ENCODE peak calls at places on chromosomes 7 and 10, in six cellular contexts. P is CD4-positive, CD25-positive, alpha-beta regulatory T cell; Q is body of pancreas; I is prostate gland; V is right cardiac atrium; O is neuronal stem cell. A is an unnamed sample.

GRCh38 chr7:23472046-23472445 is 1.8 kb upstream of the IGF2BP3 start:
- DNase-seq in P (no peak), Q (no peak), I (no peak), V (no peak), O (no peak), A (no peak)

GRCh38 chr10:60646966-60647796 is 131.1 kb upstream of the CDK1 start:
- DNase-seq in P (peak; percentile 60), Q (peak; percentile 40), I (peak; percentile 46), V (no peak), O (peak; percentile 58), A (no peak)

GRCh38 chr10:91313761-91314520 is 93.5 kb downstream of the PCGF5 start:
- DNase-seq in P (peak; percentile 51), Q (no peak), I (no peak), V (no peak), O (no peak), A (no peak)

GRCh38 chr10:80133221-80133620 is 691 bp downstream of the PLAC9 start:
- DNase-seq in P (no peak), Q (no peak), I (no peak), V (peak; percentile 77), O (no peak), A (no peak)

GRCh38 chr10:116796910-116797513 is 52.3 kb upstream of the ENO4 start:
- DNase-seq in P (peak; percentile 61), Q (peak; percentile 82), I (peak; percentile 56), V (peak; percentile 74), O (peak; percentile 86), A (peak; percentile 33)

GRCh38 chr10:90583416-90583815 is 274.4 kb downstream of the HTR7 start:
- DNase-seq in P (no peak), Q (no peak), I (no peak), V (no peak), O (no peak), A (no peak)

GRCh38 chr7:27147211-27148030 is at the start of gene HOXA6:
- DNase-seq in P (no peak), Q (peak; percentile 52), I (peak; percentile 77), V (peak; percentile 22), O (no peak), A (no peak)

GRCh38 chr7:5282464-5283316 is at the start of gene SLC29A4:
- DNase-seq in P (no peak), Q (peak; percentile 49), I (peak; percentile 21), V (peak; percentile 69), O (no peak), A (no peak)

GRCh38 chr10:1652151-1652550 is 85.2 kb downstream of the ADARB2 start:
- DNase-seq in P (no peak), Q (no peak), I (no peak), V (no peak), O (no peak), A (no peak)

GRCh38 chr7:158843775-158844174 is 12.6 kb upstream of the DYNC2I1 start:
- DNase-seq in P (no peak), Q (no peak), I (no peak), V (no peak), O (no peak), A (no peak)

GRCh38 chr10:42961156-42961589 is 115.7 kb upstream of the RET start:
- DNase-seq in P (no peak), Q (peak; percentile 4), I (no peak), V (no peak), O (no peak), A (no peak)

GRCh38 chr10:78894841-78895195 is 173.9 kb upstream of the ZMIZ1 start:
- DNase-seq in P (no peak), Q (no peak), I (no peak), V (no peak), O (no peak), A (no peak)

GRCh38 chr10:67663449-67664087 is 32.4 kb downstream of the CTNNA3 start:
- DNase-seq in P (no peak), Q (no peak), I (no peak), V (no peak), O (no peak), A (no peak)

GRCh38 chr7:13282377-13282980 is 595.0 kb downstream of the ARL4A start:
- DNase-seq in P (no peak), Q (no peak), I (no peak), V (no peak), O (no peak), A (no peak)

GRCh38 chr7:131105294-131105802 is 222.3 kb upstream of the MKLN1 start:
- DNase-seq in P (no peak), Q (no peak), I (peak; percentile 37), V (no peak), O (peak; percentile 8), A (no peak)

GRCh38 chr7:107958764-107959526 is 44.0 kb downstream of the LAMB1 start:
- DNase-seq in P (no peak), Q (no peak), I (no peak), V (no peak), O (no peak), A (no peak)

GRCh38 chr10:98460837-98461499 is 14.2 kb upstream of the HPS1 start:
- DNase-seq in P (no peak), Q (peak; percentile 80), I (no peak), V (no peak), O (no peak), A (no peak)

GRCh38 chr7:1850111-1850975 is 180.3 kb downstream of the ELFN1 start:
- DNase-seq in P (no peak), Q (no peak), I (no peak), V (peak; percentile 6), O (no peak), A (no peak)

GRCh38 chr7:39741942-39742623 is 118.7 kb downstream of the RALA start:
- DNase-seq in P (peak; percentile 66), Q (peak; percentile 29), I (no peak), V (no peak), O (peak; percentile 30), A (peak; percentile 16)

GRCh38 chr10:121658111-121658510 is 59.9 kb upstream of the FGFR2 start:
- DNase-seq in P (no peak), Q (no peak), I (no peak), V (no peak), O (no peak), A (no peak)

GRCh38 chr7:94580601-94581000 is 71.0 kb downstream of the CASD1 start:
- DNase-seq in P (no peak), Q (no peak), I (no peak), V (no peak), O (no peak), A (no peak)

GRCh38 chr10:96626795-96627194 is 40.0 kb upstream of the TM9SF3 start:
- DNase-seq in P (peak; percentile 37), Q (no peak), I (no peak), V (no peak), O (no peak), A (no peak)

GRCh38 chr7:76505168-76506080 is 4.9 kb upstream of the UPK3B start:
- DNase-seq in P (no peak), Q (no peak), I (no peak), V (no peak), O (no peak), A (no peak)

GRCh38 chr7:129375221-129375938 is 58.9 kb upstream of the STRIP2 start:
- DNase-seq in P (no peak), Q (no peak), I (no peak), V (no peak), O (no peak), A (no peak)

GRCh38 chr10:86377797-86378146 is 11.2 kb upstream of the GRID1 start:
- DNase-seq in P (no peak), Q (no peak), I (no peak), V (no peak), O (no peak), A (no peak)
- H3K27me3 ChIP-seq in P (peaks cover 10% of the 10 kb centered on the region), Q (no peaks in the 10 kb centered on the region), I (no peaks in the 10 kb centered on the region), V (peaks cover 3% of the 10 kb centered on the region), O (peaks cover 11% of the 10 kb centered on the region), A (no peaks in the 10 kb centered on the region)

DNA sequence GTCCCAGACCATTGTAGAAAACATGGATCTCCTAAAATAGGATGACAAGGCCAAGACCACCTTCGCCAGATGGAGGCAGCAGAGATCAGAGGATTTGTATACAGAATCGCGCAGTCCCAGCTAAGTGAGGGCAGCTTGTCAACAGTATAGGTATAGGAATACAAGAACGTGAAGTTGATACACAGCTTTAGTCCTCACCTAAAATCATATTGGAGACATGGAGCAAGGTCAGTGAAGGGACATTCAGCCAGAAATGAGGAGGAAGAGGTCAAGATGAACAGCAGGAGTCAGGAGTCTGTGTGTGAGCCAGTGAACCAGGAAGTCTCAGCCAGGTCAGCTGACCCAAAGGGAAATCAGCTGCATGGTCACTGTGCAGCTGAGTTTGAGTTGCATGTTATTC is 263.4 kb upstream of the PRKCQ start:
- DNase-seq in P (no peak), Q (no peak), I (no peak), V (no peak), O (no peak), A (no peak)
- H3K9me3 ChIP-seq in P (no peaks in the 10 kb centered on the region), Q (no peaks in the 10 kb centered on the region), I (no peaks in the 10 kb centered on the region), V (peaks cover 4% of the 10 kb centered on the region), O (peaks cover 2% of the 10 kb centered on the region), A (no peaks in the 10 kb centered on the region)

GRCh38 chr10:13337128-13337826 is 10.8 kb downstream of the SEPHS1 start:
- DNase-seq in P (no peak), Q (no peak), I (no peak), V (no peak), O (no peak), A (no peak)

GRCh38 chr10:13338337-13339128 is 9.6 kb downstream of the SEPHS1 start:
- DNase-seq in P (no peak), Q (no peak), I (no peak), V (no peak), O (no peak), A (no peak)

GRCh38 chr10:13337827-13338196 is 10.3 kb downstream of the SEPHS1 start:
- DNase-seq in P (no peak), Q (no peak), I (no peak), V (no peak), O (no peak), A (no peak)

GRCh38 chr10:13340626-13341370 is 7.3 kb downstream of the SEPHS1 start:
- DNase-seq in P (peak; percentile 70), Q (no peak), I (no peak), V (no peak), O (no peak), A (peak; percentile 6)

DNA sequence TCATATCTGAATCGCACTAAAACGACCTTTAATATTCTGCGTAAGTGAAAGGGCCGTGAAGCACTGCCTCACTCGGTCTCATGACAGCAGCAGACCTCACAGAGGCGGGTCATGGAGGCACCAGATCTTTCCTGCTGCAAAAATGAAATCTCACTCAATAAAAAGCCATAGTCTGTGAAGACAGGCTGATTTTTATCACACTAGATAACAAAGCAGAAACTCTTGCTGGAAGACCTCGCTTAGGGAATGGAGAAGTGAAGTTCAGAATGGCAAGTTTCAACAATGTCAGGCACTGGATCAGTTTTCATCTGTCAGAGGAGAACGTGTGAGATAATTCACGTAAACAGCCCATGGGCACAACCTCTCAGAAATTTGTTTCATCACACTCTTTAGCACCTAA is 8.0 kb downstream of the SEPHS1 start:
- DNase-seq in P (peak; percentile 42), Q (no peak), I (no peak), V (no peak), O (no peak), A (no peak)
- H3K27ac ChIP-seq in P (peak overlapping the region; percentile 73), Q (no peak overlapping the region), I (peak overlapping the region; percentile 14), V (peak overlapping the region; percentile 42), O (no peak overlapping the region), A (no peak overlapping the region)

GRCh38 chr7:117347480-117347879 is 24.6 kb upstream of the WNT2 start:
- DNase-seq in P (no peak), Q (no peak), I (no peak), V (no peak), O (no peak), A (no peak)

GRCh38 chr7:117349545-117349944 is 26.7 kb upstream of the WNT2 start:
- DNase-seq in P (no peak), Q (no peak), I (no peak), V (no peak), O (no peak), A (no peak)

GRCh38 chr7:117347962-117348672 is 25.3 kb upstream of the WNT2 start:
- DNase-seq in P (no peak), Q (no peak), I (no peak), V (no peak), O (no peak), A (no peak)

GRCh38 chr7:117350027-117350426 is 27.2 kb upstream of the WNT2 start:
- DNase-seq in P (no peak), Q (no peak), I (no peak), V (no peak), O (no peak), A (no peak)
- H3K27me3 ChIP-seq in P (no peaks in the 10 kb centered on the region), Q (no peaks in the 10 kb centered on the region), I (no peaks in the 10 kb centered on the region), V (no peaks in the 10 kb centered on the region), O (no peaks in the 10 kb centered on the region), A (no peaks in the 10 kb centered on the region)